ENCODE peak calls at places on chromosomes 16 and 17, in five cellular contexts. One of them, this sample, is unnamed.

GRCh38 chr16:88743693-88744519 is 37.6 kb downstream of the CTU2 start:
- DNase-seq in GM12878: no peak
- DNase-seq in HepG2: peak
- DNase-seq in K562: peak
- DNase-seq in H1: peak
- DNase-seq in this sample: peak

GRCh38 chr17:59845595-59846390 is 47.0 kb downstream of the TUBD1 start:
- DNase-seq in GM12878: no peak
- DNase-seq in HepG2: peak
- DNase-seq in K562: peak
- DNase-seq in H1: no peak
- DNase-seq in this sample: peak

GRCh38 chr17:63070031-63070430 is 104.0 kb downstream of the TANC2 start:
- DNase-seq in GM12878: no peak
- DNase-seq in HepG2: no peak
- DNase-seq in K562: no peak
- DNase-seq in H1: no peak
- DNase-seq in this sample: no peak

GRCh38 chr16:86572616-86573015 is 5.7 kb upstream of the FOXL1 start:
- DNase-seq in GM12878: no peak
- DNase-seq in HepG2: no peak
- DNase-seq in K562: no peak
- DNase-seq in H1: no peak
- DNase-seq in this sample: no peak

GRCh38 chr17:80330276-80330675 is 69.6 kb downstream of the RNF213 start:
- DNase-seq in GM12878: no peak
- DNase-seq in HepG2: no peak
- DNase-seq in K562: no peak
- DNase-seq in H1: no peak
- DNase-seq in this sample: no peak

GRCh38 chr16:592518-593306 is 2.8 kb downstream of the RAB40C start:
- DNase-seq in GM12878: no peak
- DNase-seq in HepG2: peak
- DNase-seq in K562: no peak
- DNase-seq in H1: no peak
- DNase-seq in this sample: no peak

GRCh38 chr17:45096141-45096540 is 35.0 kb downstream of the NMT1 start:
- DNase-seq in GM12878: no peak
- DNase-seq in HepG2: peak
- DNase-seq in K562: no peak
- DNase-seq in H1: no peak
- DNase-seq in this sample: peak

GRCh38 chr17:35082073-35082657 is 18.7 kb upstream of the RFFL start:
- DNase-seq in GM12878: no peak
- DNase-seq in HepG2: peak
- DNase-seq in K562: no peak
- DNase-seq in H1: no peak
- DNase-seq in this sample: no peak

GRCh38 chr16:19389246-19389645 is 28.4 kb upstream of the TMC5 start:
- DNase-seq in GM12878: peak
- DNase-seq in HepG2: peak
- DNase-seq in K562: peak
- DNase-seq in H1: no peak
- DNase-seq in this sample: peak

GRCh38 chr16:67562526-67562917 is at the start of gene CTCF:
- DNase-seq in GM12878: no peak
- DNase-seq in HepG2: peak
- DNase-seq in K562: peak
- DNase-seq in H1: no peak
- DNase-seq in this sample: peak

GRCh38 chr16:9904526-9904925 is 277.7 kb downstream of the GRIN2A start:
- DNase-seq in GM12878: no peak
- DNase-seq in HepG2: no peak
- DNase-seq in K562: no peak
- DNase-seq in H1: no peak
- DNase-seq in this sample: no peak

GRCh38 chr17:19958023-19958422 is 19.6 kb downstream of the AKAP10 start:
- DNase-seq in GM12878: no peak
- DNase-seq in HepG2: peak
- DNase-seq in K562: no peak
- DNase-seq in H1: no peak
- DNase-seq in this sample: peak

GRCh38 chr16:68074850-68075249 is 10.3 kb upstream of the NFATC3 start:
- DNase-seq in GM12878: peak
- DNase-seq in HepG2: no peak
- DNase-seq in K562: no peak
- DNase-seq in H1: no peak
- DNase-seq in this sample: no peak

GRCh38 chr17:17417718-17418151 is 59.1 kb upstream of the MED9 start:
- DNase-seq in GM12878: no peak
- DNase-seq in HepG2: peak
- DNase-seq in K562: peak
- DNase-seq in H1: no peak
- DNase-seq in this sample: no peak

GRCh38 chr17:75090871-75091854 is 3.4 kb downstream of the SLC16A5 start:
- DNase-seq in GM12878: no peak
- DNase-seq in HepG2: peak
- DNase-seq in K562: peak
- DNase-seq in H1: no peak
- DNase-seq in this sample: no peak

GRCh38 chr17:28864991-28865849 is 10.4 kb downstream of the ERAL1 start:
- DNase-seq in GM12878: no peak
- DNase-seq in HepG2: peak
- DNase-seq in K562: peak
- DNase-seq in H1: no peak
- DNase-seq in this sample: no peak

DNA sequence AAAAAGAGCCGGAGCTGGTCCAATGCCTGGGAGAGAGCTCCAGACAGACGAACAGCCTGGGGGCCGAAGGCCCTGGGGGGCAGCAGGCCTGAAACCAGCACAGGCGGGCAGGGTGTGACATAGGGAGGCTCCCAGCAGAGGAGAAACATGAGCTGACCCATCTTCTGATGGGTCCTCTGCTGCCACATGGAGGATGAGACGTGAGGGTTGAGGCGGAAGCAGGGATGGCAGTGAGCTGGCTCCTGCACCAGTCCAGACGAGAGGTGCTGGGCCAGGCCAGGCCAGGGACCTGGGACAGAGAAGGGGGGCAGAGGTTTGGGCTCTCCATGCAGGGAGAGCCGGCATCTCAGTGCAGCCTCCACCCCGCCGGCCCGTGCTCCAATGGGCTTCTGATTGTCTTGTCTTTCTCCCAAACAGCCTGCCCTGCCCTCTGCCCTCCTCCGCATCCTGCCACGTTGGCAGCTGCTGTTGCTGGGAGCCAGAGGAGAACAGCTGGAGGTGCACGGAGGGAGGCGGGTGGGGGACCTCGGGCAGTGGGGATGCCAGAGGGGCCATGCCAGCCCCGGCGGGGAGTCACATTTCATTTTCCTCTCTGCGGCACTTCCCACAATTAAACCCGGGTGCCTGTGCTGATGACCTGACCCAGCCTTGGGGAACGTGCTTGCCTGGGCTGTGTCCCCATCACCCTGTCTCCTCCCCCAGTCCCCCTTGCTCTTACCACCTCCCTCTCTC is 139.0 kb upstream of the GSE1 start:
- DNase-seq in GM12878: no peak
- DNase-seq in HepG2: no peak
- DNase-seq in K562: no peak
- DNase-seq in H1: no peak
- DNase-seq in this sample: no peak
- TF ChIP-seq CTCF in GM12878: no peak
- TF ChIP-seq CTCF in HepG2: peak
- TF ChIP-seq CTCF in K562: peak
- TF ChIP-seq CTCF in H1: no peak
- TF ChIP-seq CTCF in this sample: peak

GRCh38 chr17:47907932-47908562 is 12.0 kb downstream of the SP2 start:
- DNase-seq in GM12878: no peak
- DNase-seq in HepG2: no peak
- DNase-seq in K562: no peak
- DNase-seq in H1: no peak
- DNase-seq in this sample: no peak

GRCh38 chr17:47901423-47901822 is 5.4 kb downstream of the SP2 start:
- DNase-seq in GM12878: no peak
- DNase-seq in HepG2: no peak
- DNase-seq in K562: no peak
- DNase-seq in H1: no peak
- DNase-seq in this sample: no peak

GRCh38 chr17:47902039-47902744 is 6.2 kb downstream of the SP2 start:
- DNase-seq in GM12878: no peak
- DNase-seq in HepG2: no peak
- DNase-seq in K562: peak
- DNase-seq in H1: peak
- DNase-seq in this sample: peak

GRCh38 chr17:47906443-47906842 is 10.4 kb downstream of the SP2 start:
- DNase-seq in GM12878: no peak
- DNase-seq in HepG2: no peak
- DNase-seq in K562: no peak
- DNase-seq in H1: no peak
- DNase-seq in this sample: no peak

GRCh38 chr17:47905221-47905733 is 9.2 kb downstream of the SP2 start:
- DNase-seq in GM12878: no peak
- DNase-seq in HepG2: peak
- DNase-seq in K562: no peak
- DNase-seq in H1: no peak
- DNase-seq in this sample: no peak
- TF ChIP-seq CREB1 in GM12878: no peak
- TF ChIP-seq CREB1 in HepG2: no peak
- TF ChIP-seq CREB1 in K562: no peak
- TF ChIP-seq CREB1 in H1: no peak
- TF ChIP-seq CREB1 in this sample: no peak

GRCh38 chr17:40123811-40124114 is 2.0 kb downstream of the MSL1 start:
- DNase-seq in GM12878: no peak
- DNase-seq in HepG2: no peak
- DNase-seq in K562: no peak
- DNase-seq in H1: no peak
- DNase-seq in this sample: no peak

GRCh38 chr17:40121191-40121885 is 433 bp upstream of the MSL1 start:
- DNase-seq in GM12878: no peak
- DNase-seq in HepG2: no peak
- DNase-seq in K562: no peak
- DNase-seq in H1: no peak
- DNase-seq in this sample: peak

GRCh38 chr17:40122466-40122943 is 734 bp downstream of the MSL1 start:
- DNase-seq in GM12878: no peak
- DNase-seq in HepG2: no peak
- DNase-seq in K562: peak
- DNase-seq in H1: no peak
- DNase-seq in this sample: peak

GRCh38 chr17:40122944-40123810 is 1.4 kb downstream of the MSL1 start:
- DNase-seq in GM12878: no peak
- DNase-seq in HepG2: no peak
- DNase-seq in K562: peak
- DNase-seq in H1: no peak
- DNase-seq in this sample: peak

GRCh38 chr17:40121886-40122465 is at the start of gene MSL1:
- DNase-seq in GM12878: no peak
- DNase-seq in HepG2: peak
- DNase-seq in K562: peak
- DNase-seq in H1: no peak
- DNase-seq in this sample: peak
- TF ChIP-seq POLR2AphosphoS5 in GM12878: no peak
- TF ChIP-seq POLR2AphosphoS5 in HepG2: peak
- TF ChIP-seq POLR2AphosphoS5 in K562: peak
- TF ChIP-seq POLR2AphosphoS5 in H1: no peak
- TF ChIP-seq POLR2AphosphoS5 in this sample: peak

GRCh38 chr17:7825206-7825980 is 8.6 kb upstream of the KDM6B start:
- DNase-seq in GM12878: no peak
- DNase-seq in HepG2: peak
- DNase-seq in K562: no peak
- DNase-seq in H1: no peak
- DNase-seq in this sample: no peak
- TF ChIP-seq CTCF in GM12878: no peak
- TF ChIP-seq CTCF in HepG2: peak
- TF ChIP-seq CTCF in K562: peak
- TF ChIP-seq CTCF in H1: no peak
- TF ChIP-seq CTCF in this sample: peak

GRCh38 chr17:29866746-29867404 is 63.2 kb downstream of the SSH2 start:
- DNase-seq in GM12878: no peak
- DNase-seq in HepG2: no peak
- DNase-seq in K562: no peak
- DNase-seq in H1: no peak
- DNase-seq in this sample: no peak
- TF ChIP-seq CREB1 in GM12878: no peak
- TF ChIP-seq CREB1 in HepG2: no peak
- TF ChIP-seq CREB1 in K562: no peak
- TF ChIP-seq CREB1 in H1: no peak
- TF ChIP-seq CREB1 in this sample: no peak

DNA sequence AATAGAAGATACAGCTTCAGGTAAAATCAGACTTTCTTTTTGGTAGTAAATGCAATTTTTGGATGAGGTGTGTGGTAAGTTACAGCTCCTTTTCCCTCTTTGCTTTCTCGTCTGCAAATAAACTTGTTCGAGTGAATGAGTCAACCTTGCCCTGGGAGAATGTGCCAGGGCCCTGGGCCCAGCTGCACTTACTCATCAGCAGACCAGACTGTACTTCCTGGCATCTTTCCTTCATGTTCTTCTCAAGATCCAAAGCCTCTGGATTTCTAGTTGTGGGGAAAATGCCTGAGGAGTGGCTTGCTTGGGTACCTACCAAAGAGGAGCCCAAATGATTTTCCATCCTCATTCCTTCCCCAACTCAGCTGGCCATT is 5.4 kb upstream of the G6PC1 start:
- DNase-seq in GM12878: no peak
- DNase-seq in HepG2: no peak
- DNase-seq in K562: no peak
- DNase-seq in H1: no peak
- DNase-seq in this sample: no peak
- TF ChIP-seq POLR2AphosphoS5 in GM12878: no peak
- TF ChIP-seq POLR2AphosphoS5 in HepG2: no peak
- TF ChIP-seq POLR2AphosphoS5 in K562: no peak
- TF ChIP-seq POLR2AphosphoS5 in H1: no peak
- TF ChIP-seq POLR2AphosphoS5 in this sample: no peak

This sample was measured in GM23338.